ENCODE peak calls at places on chromosomes 16 and 17, in eight cellular contexts. V is uterus, K is GM06990, P is WERI-Rb-1, W is tibial artery, U is A549, G is GM10248, N is fibroblast of lung. F is an unnamed sample.

GRCh38 chr16:67632415-67633172 is 12.3 kb upstream of the CARMIL2 start:
- DNase-seq in V (no peak), K (no peak), P (no peak), W (no peak), U (no peak), G (no peak), N (peak), F (no peak)

GRCh38 chr17:35748323-35748960 is 4.6 kb downstream of the GAS2L2 start:
- DNase-seq in V (no peak), K (no peak), P (no peak), W (no peak), U (no peak), G (no peak), N (no peak), F (no peak)

GRCh38 chr17:19448341-19449268 is 37.6 kb downstream of the RNF112 start:
- DNase-seq in V (peak), K (no peak), P (no peak), W (peak), U (peak), G (no peak), N (peak), F (no peak)

GRCh38 chr17:63984651-63985386 is 12.1 kb upstream of the SCN4A start:
- DNase-seq in V (no peak), K (no peak), P (no peak), W (peak), U (peak), G (no peak), N (peak), F (no peak)

GRCh38 chr16:86030116-86030515 is 131.2 kb downstream of the IRF8 start:
- DNase-seq in V (no peak), K (no peak), P (no peak), W (peak), U (no peak), G (no peak), N (no peak), F (no peak)

GRCh38 chr16:7317982-7318381 is 14.7 kb upstream of the RBFOX1 start:
- DNase-seq in V (no peak), K (no peak), P (no peak), W (no peak), U (no peak), G (no peak), N (no peak), F (no peak)

GRCh38 chr17:73773702-73774101 is 129.5 kb upstream of the SDK2 start:
- DNase-seq in V (no peak), K (no peak), P (no peak), W (no peak), U (no peak), G (no peak), N (peak), F (no peak)

GRCh38 chr17:77180503-77181330 is 39.9 kb downstream of the SEC14L1 start:
- DNase-seq in V (no peak), K (no peak), P (no peak), W (no peak), U (no peak), G (no peak), N (no peak), F (no peak)

GRCh38 chr16:48605518-48606110 is 4.4 kb downstream of the N4BP1 start:
- DNase-seq in V (no peak), K (no peak), P (no peak), W (no peak), U (no peak), G (no peak), N (no peak), F (no peak)

GRCh38 chr16:30183961-30184429 is 593 bp downstream of the CORO1A start:
- DNase-seq in V (peak), K (peak), P (peak), W (no peak), U (no peak), G (peak), N (no peak), F (peak)

GRCh38 chr17:74601944-74602572 is 10.0 kb upstream of the CD300LD start:
- DNase-seq in V (no peak), K (no peak), P (peak), W (no peak), U (peak), G (peak), N (peak), F (no peak)

GRCh38 chr17:59607817-59608403 is 11.8 kb upstream of the CLTC start:
- DNase-seq in V (no peak), K (no peak), P (peak), W (no peak), U (peak), G (no peak), N (no peak), F (no peak)

GRCh38 chr16:14565688-14566025 is 64.4 kb downstream of the PARN start:
- DNase-seq in V (no peak), K (no peak), P (no peak), W (no peak), U (no peak), G (no peak), N (no peak), F (no peak)

GRCh38 chr16:14564323-14564722 is 65.7 kb downstream of the PARN start:
- DNase-seq in V (no peak), K (no peak), P (no peak), W (no peak), U (peak), G (no peak), N (no peak), F (no peak)

GRCh38 chr16:14560523-14560922 is 69.5 kb downstream of the PARN start:
- DNase-seq in V (no peak), K (no peak), P (no peak), W (no peak), U (no peak), G (no peak), N (no peak), F (no peak)

GRCh38 chr16:14564881-14565687 is 65.0 kb downstream of the PARN start:
- DNase-seq in V (no peak), K (no peak), P (no peak), W (no peak), U (peak), G (no peak), N (peak), F (no peak)

GRCh38 chr16:14562691-14563491 is 67.2 kb downstream of the PARN start:
- DNase-seq in V (no peak), K (no peak), P (peak), W (peak), U (peak), G (no peak), N (peak), F (no peak)
- TF ChIP-seq CTCF in V (no peak), K (no peak), P (no peak), W (no peak), U (no peak), G (no peak), N (peak), F (no peak)

GRCh38 chr17:44205962-44206824 is 6.5 kb upstream of the ATXN7L3 start:
- DNase-seq in V (no peak), K (no peak), P (peak), W (no peak), U (peak), G (no peak), N (no peak), F (no peak)
- TF ChIP-seq CTCF in V (no peak), K (peak), P (peak), W (no peak), U (no peak), G (no peak), N (peak), F (no peak)

DNA sequence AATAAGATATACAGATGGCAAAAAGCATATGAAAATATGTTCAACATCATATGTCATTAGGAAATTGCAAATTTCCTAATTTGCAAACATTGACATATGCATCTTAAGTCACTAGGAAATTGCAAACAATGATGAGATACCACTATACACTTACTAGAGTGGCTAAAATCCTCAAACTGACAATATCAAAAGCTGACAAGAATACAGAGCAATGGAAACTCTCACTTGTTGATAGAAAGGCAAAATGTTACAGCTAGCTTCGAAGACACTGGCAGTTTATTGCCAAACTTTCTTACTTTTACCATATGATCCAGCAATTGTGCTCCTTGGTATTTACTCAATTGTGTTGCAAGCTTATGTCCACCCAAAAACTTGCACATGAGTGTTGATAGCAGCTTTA is 5.0 kb upstream of the IL4R start:
- DNase-seq in V (no peak), K (no peak), P (no peak), W (no peak), U (no peak), G (no peak), N (no peak), F (no peak)
- TF ChIP-seq CTCF in V (no peak), K (no peak), P (no peak), W (no peak), U (no peak), G (no peak), N (no peak), F (no peak)

GRCh38 chr16:2231016-2231931 is 5.0 kb upstream of the DNASE1L2 start:
- DNase-seq in V (no peak), K (no peak), P (no peak), W (no peak), U (no peak), G (no peak), N (no peak), F (no peak)
- TF ChIP-seq CTCF in V (no peak), K (no peak), P (no peak), W (no peak), U (no peak), G (no peak), N (no peak), F (no peak)

DNA sequence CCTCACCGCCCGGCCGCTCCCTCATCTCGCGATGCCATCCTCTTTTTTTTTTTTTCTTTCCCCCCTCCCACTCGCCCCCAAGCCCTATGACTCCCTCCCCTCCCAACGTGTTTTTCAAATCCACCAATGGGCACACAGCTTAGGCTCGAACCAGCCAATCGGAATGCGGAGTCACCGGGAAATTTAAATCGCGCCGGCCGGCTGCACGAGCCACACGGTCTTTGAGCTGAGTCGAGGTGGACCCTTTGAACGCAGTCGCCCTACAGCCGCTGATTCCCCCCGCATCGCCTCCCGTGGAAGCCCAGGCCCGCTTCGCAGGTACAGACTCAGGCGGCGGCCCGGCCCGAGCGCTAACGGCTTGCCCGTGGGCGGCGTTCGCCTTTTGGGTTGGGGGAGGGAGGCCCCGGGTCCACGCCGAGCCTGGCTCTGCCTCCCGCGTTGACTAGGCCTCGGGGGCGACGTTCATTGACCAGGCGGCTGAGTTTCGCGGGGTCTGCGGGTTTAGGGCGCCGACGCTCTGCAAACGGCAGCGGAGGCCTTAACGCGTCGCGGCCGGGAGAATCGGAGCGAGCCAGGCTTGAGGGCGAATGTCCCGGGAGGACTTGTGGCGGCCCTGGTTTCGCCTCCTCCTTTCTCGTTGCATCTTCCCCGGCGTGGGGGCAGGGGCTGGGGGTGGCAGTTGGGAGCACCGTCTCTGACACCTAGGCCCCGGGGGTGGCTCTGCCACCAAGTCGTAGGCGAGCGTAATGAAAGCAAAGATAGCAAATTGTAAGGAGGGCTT is at the start of gene KPNA2:
- DNase-seq in V (peak), K (peak), P (peak), W (peak), U (peak), G (peak), N (peak), F (peak)
- TF ChIP-seq CTCF in V (peak), K (no peak), P (no peak), W (no peak), U (no peak), G (no peak), N (no peak), F (no peak)

GRCh38 chr17:40317880-40318834 is 9.2 kb downstream of the RARA start:
- DNase-seq in V (peak), K (peak), P (peak), W (peak), U (peak), G (peak), N (peak), F (peak)

GRCh38 chr17:40320771-40321501 is 12.0 kb downstream of the RARA start:
- DNase-seq in V (peak), K (no peak), P (no peak), W (peak), U (no peak), G (no peak), N (no peak), F (peak)

GRCh38 chr17:40317345-40317873 is 8.4 kb downstream of the RARA start:
- DNase-seq in V (peak), K (no peak), P (peak), W (no peak), U (peak), G (peak), N (peak), F (peak)

GRCh38 chr17:40319651-40320550 is 10.9 kb downstream of the RARA start:
- DNase-seq in V (peak), K (no peak), P (peak), W (peak), U (no peak), G (no peak), N (no peak), F (no peak)

GRCh38 chr17:40318835-40319332 is 9.9 kb downstream of the RARA start:
- DNase-seq in V (peak), K (no peak), P (no peak), W (no peak), U (no peak), G (no peak), N (no peak), F (no peak)
- TF ChIP-seq CTCF in V (peak), K (no peak), P (peak), W (no peak), U (no peak), G (no peak), N (no peak), F (no peak)

DNA sequence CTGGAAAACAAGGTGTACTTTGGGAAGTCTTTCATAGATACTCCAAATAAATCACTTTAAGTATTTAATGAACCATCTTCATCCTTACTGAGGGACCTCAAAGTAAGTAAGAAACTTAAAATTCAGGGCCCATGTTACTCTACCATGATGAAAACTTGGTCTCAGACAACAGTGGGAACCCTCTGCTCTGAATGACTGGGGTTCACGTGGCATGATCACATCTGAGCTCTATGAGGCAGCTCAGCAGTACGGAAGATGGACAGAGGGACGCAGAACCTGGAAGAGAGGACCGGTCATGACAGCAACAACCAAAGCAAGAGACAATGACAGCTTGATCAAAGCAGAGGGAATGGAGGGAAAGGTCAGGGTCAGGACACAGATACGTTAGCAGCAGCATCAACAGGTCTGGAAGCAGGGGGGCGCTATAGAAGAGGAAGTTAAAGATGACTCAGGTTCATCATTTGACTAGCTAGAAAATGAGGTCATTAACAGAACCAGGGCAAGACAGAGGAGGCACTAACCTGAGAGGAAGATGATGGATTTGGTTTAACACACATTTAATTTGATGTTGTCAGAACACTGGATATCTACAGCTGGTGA is 9.5 kb downstream of the XPO6 start:
- DNase-seq in V (no peak), K (no peak), P (no peak), W (no peak), U (peak), G (peak), N (no peak), F (no peak)
- TF ChIP-seq CTCF in V (no peak), K (peak), P (peak), W (no peak), U (no peak), G (peak), N (no peak), F (peak)

DNA sequence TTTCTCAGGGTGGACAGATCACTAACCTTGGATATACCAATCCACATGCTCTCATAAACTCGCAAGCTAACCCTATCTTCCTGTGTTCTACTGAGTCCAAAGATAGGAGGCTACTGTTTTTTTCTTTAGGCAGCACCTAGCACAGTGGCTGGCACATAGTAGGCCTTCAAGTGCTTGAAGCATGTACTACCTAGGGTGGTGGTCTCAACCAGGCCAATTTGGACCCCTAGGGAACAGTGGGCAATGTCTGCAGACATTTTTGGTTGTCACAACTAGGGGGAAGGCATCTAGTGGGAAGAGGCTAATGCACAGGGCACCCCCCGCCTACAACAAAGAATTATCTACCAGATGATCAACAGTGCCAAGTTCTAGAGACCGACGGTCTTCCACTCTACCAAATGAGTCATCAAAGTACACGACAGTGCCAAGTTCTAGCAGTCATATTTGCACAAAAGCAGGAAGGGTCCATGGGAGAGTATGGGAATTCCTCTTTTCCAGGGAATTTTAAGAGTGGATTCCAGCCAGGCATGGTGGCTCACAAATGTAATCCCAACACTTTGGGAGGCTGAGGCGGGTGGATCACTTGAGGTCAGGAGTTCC is 390.3 kb downstream of the SLC39A11 start:
- DNase-seq in V (no peak), K (no peak), P (no peak), W (no peak), U (peak), G (no peak), N (peak), F (no peak)
- TF ChIP-seq CTCF in V (no peak), K (no peak), P (no peak), W (no peak), U (no peak), G (no peak), N (no peak), F (no peak)

DNA sequence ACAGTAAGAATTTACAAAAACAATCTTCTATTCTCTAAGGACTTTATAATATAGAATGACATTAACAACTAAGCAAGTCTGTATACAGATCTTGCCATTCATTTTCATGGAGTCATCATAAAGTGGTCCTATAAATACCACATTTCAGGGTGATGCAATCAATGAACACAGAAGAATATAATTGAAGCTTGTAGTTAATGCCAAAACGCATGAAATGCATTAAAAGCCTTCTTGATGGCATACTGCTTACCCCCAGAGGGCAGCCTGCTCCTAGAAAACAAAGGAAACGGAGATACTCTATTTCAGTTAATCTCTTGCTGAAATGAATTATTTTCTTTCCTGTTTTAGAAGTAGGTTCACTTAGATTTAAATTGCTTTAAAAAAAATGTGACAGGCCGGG is 45.2 kb upstream of the STAC2 start:
- DNase-seq in V (no peak), K (peak), P (no peak), W (no peak), U (peak), G (peak), N (peak), F (no peak)
- TF ChIP-seq CTCF in V (peak), K (peak), P (peak), W (peak), U (peak), G (peak), N (peak), F (peak)

GRCh38 chr17:58166682-58167081 is at the start of gene OR4D2:
- DNase-seq in V (no peak), K (no peak), P (no peak), W (no peak), U (no peak), G (no peak), N (no peak), F (no peak)

GRCh38 chr17:58176200-58176599 is 9.4 kb downstream of the OR4D2 start:
- DNase-seq in V (no peak), K (no peak), P (no peak), W (no peak), U (no peak), G (no peak), N (peak), F (no peak)

GRCh38 chr17:58174871-58175270 is 8.1 kb downstream of the OR4D2 start:
- DNase-seq in V (no peak), K (no peak), P (no peak), W (no peak), U (no peak), G (no peak), N (no peak), F (no peak)

DNA sequence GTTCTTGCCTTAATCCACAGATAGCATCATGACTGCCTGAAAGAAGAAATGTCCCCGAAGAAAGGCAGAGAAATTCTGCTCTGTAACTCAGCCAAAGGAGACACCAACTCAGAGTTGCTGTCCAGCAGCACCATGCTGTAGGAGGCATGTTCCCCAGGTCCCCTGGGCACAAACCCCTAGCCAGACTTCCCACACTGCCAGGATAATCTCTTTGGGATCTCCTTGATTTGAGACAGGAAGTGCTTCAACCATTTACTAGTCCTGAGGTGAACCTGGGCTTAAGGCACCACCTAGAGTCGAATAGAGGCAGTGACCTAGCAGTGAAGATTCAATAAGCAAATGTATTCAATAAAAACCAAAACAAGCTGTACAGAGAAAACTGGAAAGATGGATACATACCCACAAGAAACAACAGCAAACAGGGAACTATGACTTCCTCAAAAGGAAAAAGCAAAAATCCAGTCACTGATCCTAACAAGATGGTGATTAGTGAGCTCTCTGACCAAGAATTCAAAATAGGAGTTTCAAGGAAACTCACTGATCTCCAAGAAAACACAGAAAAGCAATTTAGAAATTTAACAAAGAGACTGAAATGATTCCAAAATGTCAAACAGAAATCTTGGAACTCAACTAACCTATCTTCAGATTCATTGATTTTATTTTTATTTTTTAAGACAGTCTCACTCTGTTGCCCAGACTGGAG is 5.7 kb downstream of the OR4D2 start:
- DNase-seq in V (no peak), K (no peak), P (peak), W (no peak), U (peak), G (no peak), N (peak), F (no peak)
- TF ChIP-seq CTCF in V (no peak), K (peak), P (peak), W (peak), U (peak), G (peak), N (peak), F (peak)